ENCODE peak calls at places on chromosomes 12 and 14, in six cellular contexts. K, O, C, Q, P and B are unnamed samples.

GRCh38 chr12:98154850-98155249 is 360.5 kb upstream of the TMPO start:
- DNase-seq in C (no peak), Q (peak), K (no peak), P (peak), O (no peak), B (no peak)

GRCh38 chr14:60643443-60644402 is 5.6 kb downstream of the SIX1 start:
- DNase-seq in K (no peak), Q (no peak), O (no peak), P (no peak), C (no peak), B (no peak)

GRCh38 chr14:73879027-73879426 is 7.6 kb upstream of the ZNF410 start:
- DNase-seq in O (no peak), P (peak), K (no peak), C (no peak), Q (no peak), B (peak)

GRCh38 chr12:27665704-27666103 is 30.5 kb upstream of the REP15 start:
- DNase-seq in Q (no peak), O (no peak), K (no peak), P (no peak), C (no peak), B (no peak)

GRCh38 chr14:27411021-27411420 is 813.2 kb upstream of the NOVA1 start:
- DNase-seq in Q (no peak), K (no peak), C (no peak), O (no peak), P (no peak), B (no peak)

GRCh38 chr14:58695514-58695913 is 57.8 kb downstream of the DACT1 start:
- DNase-seq in O (no peak), P (no peak), K (no peak), Q (no peak), C (no peak), B (no peak)

GRCh38 chr14:72822946-72823611 is 70.8 kb downstream of the DPF3 start:
- DNase-seq in Q (no peak), O (peak), P (no peak), K (no peak), C (no peak), B (peak)

GRCh38 chr12:53561590-53561953 is 54.3 kb upstream of the NPFF start:
- DNase-seq in P (peak), Q (no peak), K (no peak), C (no peak), O (peak), B (peak)

GRCh38 chr12:104598342-104599271 is 141.9 kb downstream of the CHST11 start:
- DNase-seq in O (no peak), P (peak), C (no peak), Q (no peak), K (no peak), B (no peak)

GRCh38 chr12:124812356-124812755 is 51.3 kb downstream of the SCARB1 start:
- DNase-seq in K (no peak), O (no peak), C (no peak), P (no peak), Q (no peak), B (no peak)

GRCh38 chr12:88860846-88861245 is 280.6 kb upstream of the KITLG start:
- DNase-seq in C (no peak), K (no peak), O (no peak), Q (no peak), P (no peak), B (no peak)

GRCh38 chr14:72975776-72976175 is 49.5 kb downstream of the DCAF4 start:
- DNase-seq in C (no peak), P (no peak), K (no peak), Q (no peak), O (no peak), B (no peak)

GRCh38 chr14:72165151-72165715 is 233.0 kb downstream of the RGS6 start:
- DNase-seq in K (no peak), C (no peak), Q (no peak), P (no peak), O (no peak), B (no peak)

GRCh38 chr12:12474471-12474928 is 88.2 kb downstream of the DUSP16 start:
- DNase-seq in P (no peak), K (no peak), O (no peak), Q (no peak), C (no peak), B (no peak)

GRCh38 chr12:104304261-104305004 is 894 bp downstream of the EID3 start:
- DNase-seq in C (no peak), Q (no peak), O (no peak), K (no peak), P (no peak), B (no peak)

GRCh38 chr12:46217686-46218508 is 50.9 kb downstream of the SLC38A1 start:
- DNase-seq in C (no peak), Q (no peak), K (peak), O (no peak), P (no peak), B (no peak)

GRCh38 chr12:120834489-120835303 is 69.5 kb downstream of the SPPL3 start:
- DNase-seq in C (no peak), O (no peak), Q (no peak), P (no peak), K (no peak), B (no peak)

GRCh38 chr14:50926851-50927386 is 17.4 kb downstream of the PYGL start:
- DNase-seq in K (no peak), C (no peak), Q (no peak), P (no peak), O (no peak), B (no peak)

GRCh38 chr12:120159509-120160237 is 34.8 kb downstream of the GCN1 start:
- DNase-seq in C (no peak), O (no peak), Q (no peak), K (no peak), P (no peak), B (no peak)

GRCh38 chr12:47757360-47757839 is 1.3 kb downstream of the RAPGEF3 start:
- DNase-seq in O (no peak), C (no peak), K (no peak), Q (no peak), P (no peak), B (no peak)